ENCODE peak calls at places on chromosome 10, in six cellular contexts. F, B, O, H, D and M are unnamed samples.

GRCh38 chr10:51321300-51321699 is 247.0 kb downstream of the PRKG1 start:
- DNase-seq in F (no peak), B (no peak), O (no peak), H (no peak), D (no peak), M (no peak)

GRCh38 chr10:26221571-26221970 is 5.0 kb downstream of the GAD2 start:
- DNase-seq in F (no peak), B (peak), O (no peak), H (no peak), D (no peak), M (no peak)

GRCh38 chr10:72104472-72105097 is 16.2 kb upstream of the SPOCK2 start:
- DNase-seq in F (no peak), B (no peak), O (no peak), H (no peak), D (peak), M (peak)

GRCh38 chr10:19775286-19775685 is 40.9 kb upstream of the PLXDC2 start:
- DNase-seq in F (no peak), B (no peak), O (no peak), H (no peak), D (no peak), M (no peak)

GRCh38 chr10:130516141-130516540 is 379.9 kb downstream of the GLRX3 start:
- DNase-seq in F (no peak), B (no peak), O (no peak), H (no peak), D (no peak), M (no peak)

GRCh38 chr10:90288403-90288933 is 569.4 kb downstream of the HTR7 start:
- DNase-seq in F (peak), B (peak), O (no peak), H (peak), D (no peak), M (peak)

GRCh38 chr10:72201293-72201692 is 14.5 kb upstream of the ANAPC16 start:
- DNase-seq in F (no peak), B (no peak), O (no peak), H (no peak), D (no peak), M (no peak)

GRCh38 chr10:103168436-103168835 is 24.6 kb downstream of the NT5C2 start:
- DNase-seq in F (peak), B (no peak), O (no peak), H (no peak), D (no peak), M (peak)

GRCh38 chr10:79105818-79106217 is 37.1 kb downstream of the ZMIZ1 start:
- DNase-seq in F (no peak), B (no peak), O (no peak), H (no peak), D (no peak), M (no peak)

GRCh38 chr10:24251547-24251946 is 42.6 kb downstream of the KIAA1217 start:
- DNase-seq in F (no peak), B (peak), O (peak), H (no peak), D (no peak), M (no peak)

GRCh38 chr10:48454302-48455054 is 148.0 kb downstream of the MAPK8 start:
- DNase-seq in F (no peak), B (peak), O (no peak), H (peak), D (no peak), M (no peak)

GRCh38 chr10:50416885-50417284 is 165.6 kb upstream of the ASAH2 start:
- DNase-seq in F (no peak), B (no peak), O (no peak), H (no peak), D (no peak), M (peak)